ENCODE peak calls at places on chromosomes 6 and 20, in seven cellular contexts. One of them, this sample, is unnamed.
A peak's percentile ranks its signal among the peaks of the same experiment; 100 is the strongest.

GRCh38 chr20:41627001-41627400 is 8.8 kb upstream of the CHD6 start:
- DNase-seq in H1: no peak
- DNase-seq in HepG2: peak; percentile 30
- DNase-seq in HCT116: no peak
- DNase-seq in GM12878: no peak
- DNase-seq in SK-N-SH: no peak
- DNase-seq in K562: no peak
- DNase-seq in this sample: no peak

GRCh38 chr20:54061106-54061881 is 9.1 kb downstream of the BCAS1 start:
- DNase-seq in SK-N-SH: no peak
- DNase-seq in HCT116: no peak
- DNase-seq in H1: no peak
- DNase-seq in HepG2: no peak
- DNase-seq in GM12878: no peak
- DNase-seq in K562: no peak
- DNase-seq in this sample: no peak

GRCh38 chr6:142155895-142156757 is 9.1 kb downstream of the VTA1 start:
- DNase-seq in K562: peak; percentile 24
- DNase-seq in HepG2: peak; percentile 30
- DNase-seq in HCT116: peak; percentile 2
- DNase-seq in H1: peak; percentile 10
- DNase-seq in GM12878: no peak
- DNase-seq in SK-N-SH: peak; percentile 10
- DNase-seq in this sample: no peak

GRCh38 chr6:81487489-81487888 is 265.0 kb downstream of the TENT5A start:
- DNase-seq in H1: no peak
- DNase-seq in SK-N-SH: no peak
- DNase-seq in K562: no peak
- DNase-seq in GM12878: no peak
- DNase-seq in HCT116: no peak
- DNase-seq in HepG2: no peak
- DNase-seq in this sample: no peak

GRCh38 chr6:157278171-157278570 is 45.1 kb downstream of the TMEM242 start:
- DNase-seq in HCT116: no peak
- DNase-seq in H1: no peak
- DNase-seq in SK-N-SH: no peak
- DNase-seq in HepG2: no peak
- DNase-seq in GM12878: no peak
- DNase-seq in K562: no peak
- DNase-seq in this sample: no peak

GRCh38 chr6:35140991-35141720 is at the start of gene TCP11:
- DNase-seq in H1: no peak
- DNase-seq in GM12878: no peak
- DNase-seq in SK-N-SH: peak; percentile 26
- DNase-seq in HCT116: no peak
- DNase-seq in HepG2: no peak
- DNase-seq in K562: peak; percentile 57
- DNase-seq in this sample: no peak

GRCh38 chr20:8757146-8757545 is 311.7 kb upstream of the PLCB4 start:
- DNase-seq in K562: no peak
- DNase-seq in HCT116: no peak
- DNase-seq in SK-N-SH: no peak
- DNase-seq in GM12878: no peak
- DNase-seq in HepG2: no peak
- DNase-seq in H1: no peak
- DNase-seq in this sample: no peak

GRCh38 chr6:52909131-52909530 is 367 bp downstream of the GSTA3 start:
- DNase-seq in K562: no peak
- DNase-seq in HCT116: no peak
- DNase-seq in HepG2: no peak
- DNase-seq in SK-N-SH: no peak
- DNase-seq in H1: no peak
- DNase-seq in GM12878: no peak
- DNase-seq in this sample: no peak

GRCh38 chr6:39882567-39882953 is 51.7 kb downstream of the MOCS1 start:
- DNase-seq in HepG2: peak; percentile 58
- DNase-seq in K562: no peak
- DNase-seq in GM12878: no peak
- DNase-seq in HCT116: no peak
- DNase-seq in H1: no peak
- DNase-seq in SK-N-SH: no peak
- DNase-seq in this sample: no peak

GRCh38 chr6:88952065-88952704 is 11.2 kb downstream of the RNGTT start:
- DNase-seq in K562: no peak
- DNase-seq in SK-N-SH: no peak
- DNase-seq in HepG2: peak; percentile 6
- DNase-seq in HCT116: no peak
- DNase-seq in GM12878: no peak
- DNase-seq in H1: no peak
- DNase-seq in this sample: no peak

GRCh38 chr6:94953867-94954631 is 623.3 kb upstream of the MANEA start:
- DNase-seq in H1: no peak
- DNase-seq in GM12878: peak; percentile 1
- DNase-seq in HepG2: no peak
- DNase-seq in K562: no peak
- DNase-seq in HCT116: no peak
- DNase-seq in SK-N-SH: no peak
- DNase-seq in this sample: no peak

GRCh38 chr6:1865585-1865984 is 255.9 kb downstream of the FOXC1 start:
- DNase-seq in SK-N-SH: no peak
- DNase-seq in HCT116: no peak
- DNase-seq in HepG2: peak; percentile 25
- DNase-seq in H1: no peak
- DNase-seq in GM12878: no peak
- DNase-seq in K562: no peak
- DNase-seq in this sample: no peak

GRCh38 chr20:38830356-38830755 is 24.9 kb downstream of the PPP1R16B start:
- DNase-seq in SK-N-SH: no peak
- DNase-seq in HepG2: no peak
- DNase-seq in H1: no peak
- DNase-seq in GM12878: no peak
- DNase-seq in K562: no peak
- DNase-seq in HCT116: no peak
- DNase-seq in this sample: no peak

GRCh38 chr6:122609881-122610689 is at the start of gene PKIB:
- DNase-seq in K562: peak; percentile 22
- DNase-seq in GM12878: no peak
- DNase-seq in HCT116: peak; percentile 75
- DNase-seq in HepG2: peak; percentile 64
- DNase-seq in H1: peak; percentile 31
- DNase-seq in SK-N-SH: peak; percentile 84
- DNase-seq in this sample: no peak

GRCh38 chr6:2891768-2892170 is 11.3 kb downstream of the SERPINB9 start:
- DNase-seq in GM12878: peak; percentile 89
- DNase-seq in HCT116: no peak
- DNase-seq in HepG2: no peak
- DNase-seq in K562: no peak
- DNase-seq in H1: no peak
- DNase-seq in SK-N-SH: no peak
- DNase-seq in this sample: no peak

GRCh38 chr6:134873500-134874388 is 76.2 kb downstream of the ALDH8A1 start:
- DNase-seq in GM12878: no peak
- DNase-seq in H1: no peak
- DNase-seq in SK-N-SH: no peak
- DNase-seq in HCT116: no peak
- DNase-seq in K562: no peak
- DNase-seq in HepG2: no peak
- DNase-seq in this sample: no peak

GRCh38 chr20:61789329-61789728 is 276.4 kb downstream of the TAF4 start:
- DNase-seq in GM12878: no peak
- DNase-seq in HCT116: no peak
- DNase-seq in SK-N-SH: no peak
- DNase-seq in HepG2: no peak
- DNase-seq in K562: no peak
- DNase-seq in H1: no peak
- DNase-seq in this sample: no peak

GRCh38 chr20:19404836-19405235 is 192.4 kb downstream of the SLC24A3 start:
- DNase-seq in SK-N-SH: no peak
- DNase-seq in K562: no peak
- DNase-seq in HCT116: no peak
- DNase-seq in HepG2: no peak
- DNase-seq in GM12878: no peak
- DNase-seq in H1: no peak
- DNase-seq in this sample: no peak

GRCh38 chr6:100305237-100305869 is 159.4 kb downstream of the SIM1 start:
- DNase-seq in SK-N-SH: no peak
- DNase-seq in H1: no peak
- DNase-seq in K562: no peak
- DNase-seq in HCT116: no peak
- DNase-seq in GM12878: no peak
- DNase-seq in HepG2: no peak
- DNase-seq in this sample: no peak

GRCh38 chr6:327538-328183 is 35.4 kb downstream of the DUSP22 start:
- DNase-seq in HCT116: no peak
- DNase-seq in GM12878: no peak
- DNase-seq in H1: no peak
- DNase-seq in HepG2: no peak
- DNase-seq in SK-N-SH: peak; percentile 52
- DNase-seq in K562: no peak
- DNase-seq in this sample: no peak

GRCh38 chr6:87487555-87487954 is 14.8 kb downstream of the SLC35A1 start:
- DNase-seq in SK-N-SH: no peak
- DNase-seq in HCT116: no peak
- DNase-seq in HepG2: no peak
- DNase-seq in H1: no peak
- DNase-seq in K562: no peak
- DNase-seq in GM12878: no peak
- DNase-seq in this sample: no peak

GRCh38 chr6:93059911-93060310 is 359.4 kb downstream of the EPHA7 start:
- DNase-seq in HCT116: no peak
- DNase-seq in GM12878: no peak
- DNase-seq in SK-N-SH: no peak
- DNase-seq in HepG2: no peak
- DNase-seq in K562: no peak
- DNase-seq in H1: no peak
- DNase-seq in this sample: no peak

DNA sequence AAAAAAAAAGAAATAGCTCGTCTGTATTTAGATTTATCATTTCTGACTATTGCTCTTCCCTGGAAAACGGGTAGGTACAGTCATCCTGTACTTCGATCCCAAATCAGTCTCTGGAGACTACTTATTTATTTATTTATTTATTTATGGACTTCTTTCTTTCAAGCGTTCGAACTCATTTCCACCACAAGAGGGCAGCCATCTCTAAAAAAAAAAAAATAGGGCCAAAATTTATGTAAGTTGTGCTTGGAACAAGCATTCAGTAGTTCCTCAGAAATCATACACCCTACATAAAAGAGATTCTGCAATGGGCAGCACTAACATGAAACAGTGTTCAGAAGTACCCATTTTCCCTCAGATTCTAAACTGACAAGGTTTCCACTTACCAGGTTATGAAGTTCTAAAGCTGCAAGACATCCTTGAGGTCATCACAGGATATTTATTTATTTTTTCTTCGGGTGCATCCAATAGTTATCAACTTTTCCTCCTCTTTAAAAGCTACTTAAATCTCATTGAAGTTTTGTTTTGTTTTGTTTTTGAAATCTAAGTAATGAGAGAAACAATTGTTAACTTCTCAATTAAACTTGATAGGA is 1.9 kb upstream of the BMP2 start:
- DNase-seq in GM12878: no peak
- DNase-seq in K562: peak; percentile 6
- DNase-seq in H1: no peak
- DNase-seq in HCT116: peak; percentile 19
- DNase-seq in SK-N-SH: peak; percentile 41
- DNase-seq in HepG2: peak; percentile 77
- DNase-seq in this sample: no peak
- TF ChIP-seq YY1 in GM12878: no peak
- TF ChIP-seq YY1 in K562: no peak
- TF ChIP-seq YY1 in H1: no peak
- TF ChIP-seq YY1 in HCT116: no peak
- TF ChIP-seq YY1 in SK-N-SH: no peak
- TF ChIP-seq YY1 in HepG2: no peak
- TF ChIP-seq YY1 in this sample: no peak

DNA sequence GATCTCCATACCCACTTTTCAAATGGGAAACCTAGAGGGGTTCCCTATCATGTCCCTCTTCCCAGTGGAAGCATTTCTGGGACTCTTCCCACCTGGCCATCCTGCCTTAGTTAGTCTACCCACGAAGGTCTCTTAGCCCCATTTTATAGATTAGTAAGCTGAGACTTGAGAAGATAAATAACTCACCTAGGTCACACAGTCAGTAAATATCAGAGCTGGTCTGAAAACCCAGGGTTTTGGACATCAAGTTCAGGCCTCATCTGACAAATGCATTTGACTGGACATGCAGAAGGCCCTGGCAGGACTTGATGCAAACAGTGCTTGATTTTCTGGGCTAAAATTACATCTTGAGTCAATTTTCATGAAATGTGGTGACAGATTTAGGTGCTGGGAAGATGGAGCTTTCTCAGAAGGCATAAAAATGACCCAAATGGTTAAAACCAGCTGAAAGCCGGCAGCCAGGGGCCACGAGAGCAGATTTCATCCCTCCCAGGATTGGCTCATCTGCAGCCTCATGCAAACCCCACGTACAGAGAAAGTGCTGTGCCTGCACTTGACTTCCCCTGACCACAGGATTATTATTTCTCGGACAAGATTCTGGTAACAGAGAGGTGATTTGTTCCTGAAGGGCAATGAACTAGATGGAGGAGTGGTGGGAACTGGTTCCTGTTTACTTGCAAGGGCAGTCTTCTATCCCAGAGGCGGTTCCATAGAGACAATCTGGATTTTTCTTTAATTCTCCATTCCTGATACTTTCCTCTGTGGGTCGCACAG is 23.1 kb downstream of the CPNE5 start:
- DNase-seq in SK-N-SH: no peak
- DNase-seq in GM12878: no peak
- DNase-seq in H1: no peak
- DNase-seq in K562: no peak
- DNase-seq in HCT116: no peak
- DNase-seq in HepG2: no peak
- DNase-seq in this sample: no peak
- TF ChIP-seq YY1 in SK-N-SH: no peak
- TF ChIP-seq YY1 in GM12878: no peak
- TF ChIP-seq YY1 in H1: no peak
- TF ChIP-seq YY1 in K562: no peak
- TF ChIP-seq YY1 in HCT116: no peak
- TF ChIP-seq YY1 in HepG2: no peak
- TF ChIP-seq YY1 in this sample: no peak

GRCh38 chr6:73264446-73264845 is 1.4 kb upstream of the KHDC1 start:
- DNase-seq in SK-N-SH: no peak
- DNase-seq in HepG2: no peak
- DNase-seq in HCT116: no peak
- DNase-seq in GM12878: no peak
- DNase-seq in K562: no peak
- DNase-seq in H1: no peak
- DNase-seq in this sample: no peak
- TF ChIP-seq YY1 in SK-N-SH: no peak
- TF ChIP-seq YY1 in HepG2: no peak
- TF ChIP-seq YY1 in HCT116: no peak
- TF ChIP-seq YY1 in GM12878: no peak
- TF ChIP-seq YY1 in K562: no peak
- TF ChIP-seq YY1 in H1: no peak
- TF ChIP-seq YY1 in this sample: no peak

DNA sequence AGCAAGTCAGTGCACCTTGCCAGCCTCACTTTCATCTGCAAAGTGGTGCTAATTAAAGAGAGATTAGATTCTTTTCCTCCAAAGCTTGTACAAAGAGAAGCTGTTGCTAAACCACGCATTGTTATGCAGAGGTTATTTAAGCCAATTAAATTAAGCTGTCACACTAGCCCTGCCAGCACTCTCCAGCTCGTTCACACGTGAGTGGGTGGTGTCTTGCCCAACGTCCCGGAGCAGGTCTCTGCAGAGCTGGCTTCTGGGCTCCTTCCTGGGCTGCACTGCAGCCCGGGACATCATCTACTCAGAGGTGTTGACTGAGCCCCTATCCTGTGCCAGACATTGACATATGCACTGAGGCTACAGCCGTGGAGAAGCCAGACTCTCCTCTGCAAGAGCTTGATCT is 401.6 kb upstream of the SULF2 start:
- DNase-seq in HCT116: no peak
- DNase-seq in HepG2: no peak
- DNase-seq in H1: no peak
- DNase-seq in SK-N-SH: no peak
- DNase-seq in K562: no peak
- DNase-seq in GM12878: no peak
- DNase-seq in this sample: peak; percentile 40
- TF ChIP-seq YY1 in HCT116: no peak
- TF ChIP-seq YY1 in HepG2: no peak
- TF ChIP-seq YY1 in H1: no peak
- TF ChIP-seq YY1 in SK-N-SH: no peak
- TF ChIP-seq YY1 in K562: no peak
- TF ChIP-seq YY1 in GM12878: no peak
- TF ChIP-seq YY1 in this sample: no peak